ENCODE peak calls at places on chromosomes 16 and 17, in ten cellular contexts. D is cardiac muscle cell, E is GM06990, P is GM12878, Z is OCI-LY7, H is MM.1S, N is choroid plexus epithelial cell, A is A549, M is astrocyte of the spinal cord, Q is fibroblast of pulmonary artery. I is an unnamed sample.

GRCh38 chr16:81843243-81843582 is 64.1 kb downstream of the PLCG2 start:
- DNase-seq in Q (peak), H (no peak), Z (no peak), N (peak), A (no peak), M (no peak), P (no peak), D (no peak), E (no peak), I (no peak)

GRCh38 chr17:38742431-38743308 is 5.5 kb downstream of the PCGF2 start:
- DNase-seq in Z (peak), M (peak), D (no peak), E (no peak), A (no peak), P (no peak), Q (peak), H (no peak), N (peak), I (peak)

GRCh38 chr17:16343569-16343968 is 9.7 kb downstream of the CENPV start:
- DNase-seq in A (no peak), E (no peak), P (no peak), M (no peak), D (no peak), H (no peak), Q (no peak), Z (no peak), N (no peak), I (no peak)

GRCh38 chr17:42277342-42277712 is 1.1 kb upstream of the STAT5B start:
- DNase-seq in E (no peak), Q (no peak), M (no peak), P (no peak), H (no peak), N (no peak), Z (no peak), A (no peak), D (no peak), I (no peak)

GRCh38 chr16:88347656-88348376 is 34.9 kb upstream of the ZNF469 start:
- DNase-seq in P (no peak), E (no peak), D (no peak), N (no peak), Z (peak), Q (no peak), M (no peak), H (no peak), A (no peak), I (no peak)

GRCh38 chr16:21704733-21705132 is 41.0 kb downstream of the OTOA start:
- DNase-seq in H (no peak), A (no peak), Z (no peak), P (no peak), E (no peak), D (no peak), M (no peak), N (no peak), Q (no peak), I (no peak)

GRCh38 chr16:11743308-11744074 is 834 bp upstream of the TXNDC11 start:
- DNase-seq in Q (peak), P (no peak), N (peak), H (no peak), A (peak), M (peak), Z (peak), D (no peak), E (peak), I (peak)

GRCh38 chr17:70375813-70376448 is 206.6 kb downstream of the KCNJ2 start:
- DNase-seq in H (no peak), E (no peak), M (no peak), P (no peak), N (no peak), Q (no peak), Z (no peak), D (no peak), A (no peak), I (no peak)

GRCh38 chr17:17508019-17508535 is 11.9 kb upstream of the RASD1 start:
- DNase-seq in M (no peak), E (no peak), Q (no peak), H (no peak), D (no peak), P (no peak), N (no peak), A (no peak), Z (no peak), I (no peak)

GRCh38 chr17:59356543-59357218 is 25.2 kb downstream of the YPEL2 start:
- DNase-seq in D (no peak), M (no peak), P (no peak), H (no peak), Q (no peak), Z (no peak), A (no peak), E (no peak), N (no peak), I (peak)

GRCh38 chr16:55506083-55506482 is 2.8 kb upstream of the LPCAT2 start:
- DNase-seq in H (no peak), D (no peak), A (no peak), Z (no peak), E (no peak), P (no peak), N (no peak), Q (no peak), M (no peak), I (no peak)

GRCh38 chr17:64150237-64151015 is 20.5 kb upstream of the ERN1 start:
- DNase-seq in M (no peak), H (peak), D (no peak), E (no peak), Z (no peak), P (no peak), A (no peak), Q (peak), N (peak), I (no peak)

GRCh38 chr16:57906385-57907316 is 64.3 kb downstream of the CNGB1 start:
- DNase-seq in Q (peak), H (no peak), P (no peak), D (peak), Z (peak), M (no peak), E (no peak), N (no peak), A (no peak), I (no peak)

GRCh38 chr16:15732416-15732815 is 82.4 kb downstream of the NDE1 start:
- DNase-seq in D (no peak), H (no peak), A (no peak), P (no peak), N (no peak), Z (no peak), M (peak), E (no peak), Q (no peak), I (peak)

GRCh38 chr16:88815901-88816589 is 4.3 kb upstream of the APRT start:
- DNase-seq in P (no peak), Z (peak), N (no peak), Q (no peak), A (peak), E (peak), D (peak), M (no peak), H (peak), I (no peak)

GRCh38 chr17:5676012-5676411 is 91.7 kb upstream of the NLRP1 start:
- DNase-seq in P (peak), E (no peak), Z (no peak), A (no peak), N (no peak), M (no peak), Q (no peak), H (no peak), D (no peak), I (no peak)

GRCh38 chr17:2384439-2385127 is 16.3 kb downstream of the MNT start:
- DNase-seq in D (no peak), H (no peak), N (no peak), Q (no peak), E (no peak), Z (no peak), M (no peak), A (no peak), P (no peak), I (no peak)

GRCh38 chr16:69187387-69187890 is 475 bp downstream of the SNTB2 start:
- DNase-seq in H (peak), A (peak), Z (peak), M (no peak), D (peak), E (peak), N (no peak), Q (peak), P (no peak), I (no peak)

GRCh38 chr17:77832180-77832560 is 126.3 kb upstream of the TNRC6C start:
- DNase-seq in M (no peak), E (no peak), D (no peak), A (no peak), N (no peak), Z (no peak), P (no peak), H (no peak), Q (no peak), I (no peak)

GRCh38 chr17:5672815-5673430 is 88.6 kb upstream of the NLRP1 start:
- DNase-seq in N (no peak), A (no peak), Z (no peak), P (no peak), M (no peak), E (no peak), H (no peak), D (no peak), Q (no peak), I (no peak)

GRCh38 chr17:60127068-60128064 is 22.4 kb upstream of the CA4 start:
- DNase-seq in A (no peak), M (no peak), D (no peak), Q (no peak), P (no peak), N (no peak), E (no peak), H (no peak), Z (no peak), I (no peak)

GRCh38 chr17:34673516-34673915 is 94.1 kb downstream of the TMEM132E start:
- DNase-seq in A (no peak), E (no peak), P (no peak), D (no peak), M (no peak), Q (no peak), Z (no peak), N (no peak), H (no peak), I (no peak)

GRCh38 chr17:32960815-32961214 is 30.8 kb upstream of the SPACA3 start:
- DNase-seq in E (no peak), N (no peak), D (no peak), P (no peak), A (no peak), Q (peak), Z (no peak), M (no peak), H (no peak), I (peak)

GRCh38 chr16:49641250-49641649 is 214.7 kb downstream of the ZNF423 start:
- DNase-seq in N (no peak), P (peak), A (no peak), Q (no peak), H (no peak), Z (no peak), D (no peak), M (no peak), E (no peak), I (no peak)

GRCh38 chr17:7294614-7295153 is at the start of gene YBX2:
- DNase-seq in Q (no peak), M (no peak), H (peak), D (peak), P (no peak), N (peak), Z (peak), E (peak), A (peak), I (no peak)

GRCh38 chr16:69396187-69397061 is 10.6 kb upstream of the TERF2 start:
- DNase-seq in P (peak), N (peak), Q (peak), H (peak), A (peak), M (peak), Z (peak), D (peak), E (peak), I (peak)

GRCh38 chr16:3878610-3879009 is 1.9 kb downstream of the CREBBP start:
- DNase-seq in N (peak), Z (peak), Q (peak), H (no peak), M (peak), D (no peak), A (no peak), P (no peak), E (no peak), I (peak)

GRCh38 chr16:3874242-3874641 is 6.3 kb downstream of the CREBBP start:
- DNase-seq in H (no peak), P (no peak), D (no peak), Q (no peak), N (no peak), E (no peak), Z (no peak), M (no peak), A (no peak), I (no peak)

GRCh38 chr16:3876160-3876559 is 4.4 kb downstream of the CREBBP start:
- DNase-seq in P (no peak), Q (no peak), M (no peak), D (no peak), N (no peak), A (no peak), Z (no peak), E (no peak), H (no peak), I (no peak)

GRCh38 chr16:3874794-3875692 is 5.5 kb downstream of the CREBBP start:
- DNase-seq in N (no peak), Z (no peak), Q (no peak), D (no peak), E (no peak), A (no peak), M (no peak), P (no peak), H (no peak), I (no peak)

DNA sequence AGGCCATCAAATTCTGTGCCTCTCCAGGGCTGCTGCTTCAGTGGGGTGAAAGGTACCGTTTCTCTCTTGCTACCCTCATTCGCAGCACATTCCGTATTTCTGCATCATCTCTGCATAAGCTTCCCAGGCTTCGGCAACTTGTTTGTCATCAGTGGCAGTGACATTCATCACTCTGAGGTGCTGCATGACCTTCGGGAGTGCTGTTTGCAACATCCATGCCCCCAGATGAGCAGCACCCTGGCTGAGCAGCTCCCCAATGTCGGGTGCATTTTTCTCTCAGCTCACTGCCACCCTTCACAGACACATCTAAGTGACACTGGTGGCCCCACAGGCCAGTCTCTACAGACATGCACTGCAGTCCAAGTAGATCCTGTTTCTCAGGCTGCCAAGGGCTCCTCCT is 3.8 kb downstream of the CREBBP start:
- DNase-seq in Z (no peak), H (no peak), P (no peak), D (peak), Q (no peak), N (no peak), E (no peak), A (no peak), M (no peak), I (peak)
- H3K4me3 ChIP-seq in Z (no peak), H (no peak), P (peak), D (no peak), Q (peak), N (no peak), E (no peak), A (no peak), M (no peak), I (no peak)

GRCh38 chr16:4377573-4378146 is 6.0 kb downstream of the VASN start:
- DNase-seq in M (no peak), H (no peak), E (no peak), D (no peak), A (no peak), Q (no peak), Z (no peak), P (no peak), N (no peak), I (no peak)
- TF ChIP-seq CTCF in M (peak), H (no peak), E (no peak), D (peak), A (no peak), Q (no peak), Z (no peak), P (no peak), N (peak), I (no peak)

GRCh38 chr16:85569615-85570212 is 43.4 kb upstream of the GSE1 start:
- DNase-seq in E (peak), Z (peak), M (peak), A (no peak), P (peak), H (peak), N (peak), D (no peak), Q (peak), I (peak)
- H3K4me3 ChIP-seq in E (peak), Z (peak), M (no peak), A (no peak), P (peak), H (peak), N (no peak), D (no peak), Q (no peak), I (no peak)

GRCh38 chr17:57834146-57834741 is 15.6 kb downstream of the MRPS23 start:
- DNase-seq in H (no peak), Q (no peak), A (no peak), E (no peak), M (peak), Z (no peak), N (no peak), P (no peak), D (no peak), I (peak)
- TF ChIP-seq CTCF in H (no peak), Q (no peak), A (no peak), E (no peak), M (no peak), Z (no peak), N (no peak), P (no peak), D (no peak), I (no peak)

GRCh38 chr16:3182608-3183444 is 5.2 kb upstream of the OR1F1 start:
- DNase-seq in Z (no peak), A (peak), P (no peak), D (peak), Q (peak), E (peak), M (peak), H (no peak), N (peak), I (peak)

GRCh38 chr16:3180445-3180878 is 7.5 kb upstream of the OR1F1 start:
- DNase-seq in Q (no peak), M (no peak), N (no peak), P (no peak), Z (no peak), H (no peak), A (no peak), E (no peak), D (no peak), I (no peak)

GRCh38 chr16:3179651-3180050 is 8.4 kb upstream of the OR1F1 start:
- DNase-seq in P (no peak), Z (no peak), D (no peak), Q (no peak), N (no peak), E (no peak), H (no peak), A (no peak), M (no peak), I (no peak)

GRCh38 chr16:3186946-3187690 is 886 bp upstream of the OR1F1 start:
- DNase-seq in E (no peak), Q (no peak), N (no peak), M (no peak), A (no peak), Z (no peak), P (no peak), D (no peak), H (no peak), I (no peak)

DNA sequence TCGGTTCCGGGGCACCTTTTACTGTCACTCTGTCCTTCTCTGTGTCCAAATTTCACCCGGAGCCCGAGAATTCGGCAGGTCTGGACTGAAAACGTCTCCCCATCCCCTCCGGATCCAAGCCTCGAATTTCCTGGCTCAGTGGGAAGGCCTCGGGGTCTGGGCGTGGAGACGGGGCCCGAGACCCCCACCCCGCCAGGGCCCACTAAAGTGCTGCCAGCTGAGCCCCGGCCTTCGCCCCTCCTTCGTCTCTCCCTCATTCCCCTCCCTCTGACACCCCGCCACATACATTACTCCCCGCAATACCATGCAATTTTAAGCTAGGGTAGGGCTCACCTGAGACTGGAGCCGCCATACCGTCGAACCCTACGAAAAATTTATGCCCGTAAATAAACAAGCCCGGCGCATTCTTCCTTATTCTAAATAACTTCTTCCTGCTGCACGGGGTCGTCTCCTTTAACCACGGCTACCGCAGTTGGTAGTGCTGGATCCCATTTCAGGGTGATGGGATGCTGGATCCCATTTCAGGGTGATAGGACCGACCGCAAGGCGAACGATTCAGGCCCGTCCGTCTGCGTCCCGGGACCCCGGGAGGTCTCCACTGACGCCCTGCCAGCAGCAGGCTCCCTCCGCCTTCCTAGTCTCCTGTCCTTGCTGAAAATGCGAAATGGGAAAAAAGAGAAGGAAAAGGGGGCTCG is 4.4 kb upstream of the OR1F1 start:
- DNase-seq in E (peak), P (no peak), H (no peak), M (no peak), N (no peak), D (no peak), Q (no peak), Z (no peak), A (no peak), I (no peak)
- H3K4me3 ChIP-seq in E (peak), P (peak), H (no peak), M (peak), N (peak), D (peak), Q (peak), Z (no peak), A (peak), I (peak)

GRCh38 chr17:58117382-58117781 is 30.8 kb upstream of the OR4D1 start:
- DNase-seq in Q (no peak), D (no peak), Z (no peak), P (no peak), M (no peak), A (no peak), E (no peak), H (no peak), N (no peak), I (no peak)

GRCh38 chr17:58120195-58120822 is 27.9 kb upstream of the OR4D1 start:
- DNase-seq in D (peak), Q (peak), H (peak), E (no peak), P (no peak), A (no peak), M (peak), Z (peak), N (peak), I (peak)

GRCh38 chr17:58127846-58128245 is 20.3 kb upstream of the OR4D1 start:
- DNase-seq in Z (no peak), D (no peak), A (no peak), M (no peak), P (no peak), N (no peak), H (no peak), E (no peak), Q (no peak), I (no peak)

GRCh38 chr17:58119491-58119890 is 28.7 kb upstream of the OR4D1 start:
- DNase-seq in Z (no peak), E (no peak), M (no peak), P (no peak), N (no peak), D (no peak), H (no peak), Q (no peak), A (no peak), I (no peak)

GRCh38 chr17:58121925-58122324 is 26.3 kb upstream of the OR4D1 start:
- DNase-seq in N (peak), Z (peak), Q (peak), D (no peak), M (peak), A (peak), E (no peak), H (peak), P (no peak), I (peak)
- TF ChIP-seq CTCF in N (peak), Z (peak), Q (peak), D (peak), M (peak), A (peak), E (peak), H (peak), P (peak), I (peak)